ENCODE peak calls at places on chromosomes 12 and 14, in five cellular contexts. E, J, D, S and P are unnamed samples. For H3K9me3, the result is how much of the 10 kb centered on the place peaks cover.

GRCh38 chr12:105352049-105352448 is 21.6 kb downstream of the C12orf75 start:
- DNase-seq in D (no peak), E (no peak), J (no peak), S (no peak), P (no peak)

GRCh38 chr12:22518067-22518719 is 26.1 kb downstream of the C2CD5 start:
- DNase-seq in E (no peak), D (no peak), S (peak), J (no peak), P (no peak)

GRCh38 chr14:83425138-83425537 is 1891.5 kb upstream of the SEL1L start:
- DNase-seq in D (no peak), J (no peak), S (no peak), E (no peak), P (no peak)

GRCh38 chr12:57093412-57094193 is 4.7 kb downstream of the NAB2 start:
- DNase-seq in J (peak), S (peak), D (no peak), E (no peak), P (peak)

GRCh38 chr12:42590324-42590934 is 883 bp upstream of the PRICKLE1 start:
- DNase-seq in D (no peak), J (no peak), S (peak), E (no peak), P (no peak)

GRCh38 chr12:55743131-55743921 is 404 bp downstream of the GDF11 start:
- DNase-seq in E (no peak), S (peak), D (peak), J (peak), P (peak)

GRCh38 chr14:63046339-63047268 is 1.3 kb upstream of the KCNH5 start:
- DNase-seq in D (no peak), J (no peak), E (no peak), S (no peak), P (no peak)

GRCh38 chr14:105049753-105050550 is 15.3 kb downstream of the GPR132 start:
- DNase-seq in D (no peak), E (no peak), S (no peak), J (no peak), P (no peak)

GRCh38 chr12:22787557-22787956 is 162.6 kb downstream of the ETNK1 start:
- DNase-seq in D (no peak), J (no peak), S (no peak), E (no peak), P (no peak)

GRCh38 chr12:124837958-124838803 is 25.5 kb downstream of the SCARB1 start:
- DNase-seq in S (peak), J (no peak), D (peak), E (peak), P (peak)

GRCh38 chr14:67704484-67705089 is 2.9 kb downstream of the RDH12 start:
- DNase-seq in J (no peak), E (peak), D (peak), S (peak), P (no peak)

GRCh38 chr12:34290191-34290995 is 268.1 kb downstream of the ALG10 start:
- DNase-seq in D (no peak), J (peak), S (no peak), E (no peak), P (peak)

GRCh38 chr14:68733086-68733621 is 59.7 kb downstream of the ZFP36L1 start:
- DNase-seq in J (no peak), S (no peak), E (no peak), D (no peak), P (no peak)

GRCh38 chr12:95385246-95385645 is 88.7 kb upstream of the METAP2 start:
- DNase-seq in J (no peak), D (no peak), S (no peak), E (no peak), P (no peak)

GRCh38 chr14:100537701-100538565 is 49.3 kb downstream of the BEGAIN start:
- DNase-seq in E (no peak), J (peak), S (peak), D (no peak), P (no peak)

GRCh38 chr14:97824218-97824617 is 1027.0 kb downstream of the VRK1 start:
- DNase-seq in J (no peak), S (no peak), E (no peak), D (no peak), P (no peak)

GRCh38 chr14:58709949-58710348 is 72.2 kb downstream of the DACT1 start:
- DNase-seq in S (no peak), E (no peak), J (no peak), D (no peak), P (no peak)

GRCh38 chr12:39383064-39383552 is 59.8 kb downstream of the KIF21A start:
- DNase-seq in E (no peak), D (no peak), J (no peak), S (no peak), P (no peak)

GRCh38 chr12:542290-543113 is 82.8 kb downstream of the B4GALNT3 start:
- DNase-seq in S (no peak), D (no peak), E (no peak), J (no peak), P (no peak)

GRCh38 chr12:80241576-80242273 is 142.4 kb downstream of the OTOGL start:
- DNase-seq in E (no peak), S (no peak), D (no peak), J (no peak), P (no peak)

GRCh38 chr12:70448371-70448770 is 82.3 kb downstream of the KCNMB4 start:
- DNase-seq in E (no peak), J (no peak), D (no peak), S (no peak), P (no peak)

GRCh38 chr12:70449758-70450341 is 83.8 kb downstream of the KCNMB4 start:
- DNase-seq in E (no peak), D (peak), S (no peak), J (no peak), P (no peak)

GRCh38 chr12:70449074-70449757 is 83.1 kb downstream of the KCNMB4 start:
- DNase-seq in D (peak), S (no peak), E (no peak), J (no peak), P (no peak)

GRCh38 chr12:70456953-70457352 is 90.9 kb downstream of the KCNMB4 start:
- DNase-seq in E (no peak), S (no peak), D (no peak), J (no peak), P (no peak)

DNA sequence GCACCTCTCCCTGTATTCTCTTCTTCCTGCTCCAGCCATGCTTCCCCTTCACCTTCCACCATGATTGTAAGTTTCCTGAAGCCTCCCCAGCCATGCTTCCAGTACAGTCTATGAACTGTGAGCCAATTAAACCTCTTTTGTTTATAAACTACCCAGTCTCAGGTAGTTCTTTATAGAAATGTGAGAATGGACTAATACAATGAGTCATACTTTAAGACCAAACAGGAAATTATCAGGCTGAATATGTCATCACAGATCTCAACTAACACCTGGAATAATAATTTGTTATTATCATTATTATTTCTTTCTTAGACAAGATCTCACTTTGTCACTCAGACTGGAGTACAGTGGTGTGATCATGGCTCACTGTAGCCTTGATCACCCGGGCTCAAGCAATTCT is 85.4 kb downstream of the KCNMB4 start:
- DNase-seq in J (no peak), D (no peak), S (no peak), E (no peak), P (no peak)
- H3K9me3 ChIP-seq in J (under half), D (under half), S (under half), E (under half), P (under half)

DNA sequence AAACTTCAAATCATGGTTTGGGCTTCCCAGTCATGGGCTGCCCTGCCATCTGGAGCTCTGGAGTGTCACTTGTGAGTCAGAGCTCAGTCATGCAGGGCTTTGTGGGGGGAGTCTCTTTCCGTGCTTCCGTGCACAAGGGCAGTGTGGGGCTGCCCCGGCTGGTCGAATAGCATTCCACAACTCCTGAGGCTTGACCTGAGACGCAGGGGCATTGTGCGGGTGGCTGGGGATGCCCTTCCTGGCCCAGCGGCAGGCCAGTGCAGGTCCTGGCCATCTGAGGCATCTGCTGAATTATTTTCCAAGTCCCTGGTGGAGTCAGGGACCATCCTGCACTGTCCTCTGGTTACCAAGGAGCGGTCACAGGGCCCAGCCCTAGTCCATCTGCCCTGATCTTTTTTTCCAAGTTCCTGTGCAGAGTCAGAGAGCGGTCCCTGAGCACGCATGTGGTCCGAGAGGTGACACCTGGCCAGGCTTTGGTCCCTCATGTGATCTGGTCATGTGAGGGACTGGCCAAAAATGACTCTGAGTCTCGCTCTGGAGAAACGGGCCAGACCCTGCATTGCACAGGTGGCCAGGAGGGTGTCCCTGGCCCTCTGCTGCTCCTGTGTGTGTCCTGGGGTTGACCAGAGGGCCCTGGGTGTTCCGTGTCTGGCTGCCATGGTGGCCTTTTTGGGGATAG is 167.0 kb upstream of the ALG10B start:
- DNase-seq in S (peak), D (peak), E (no peak), J (no peak), P (no peak)
- H3K9me3 ChIP-seq in S (under half), D (under half), E (under half), J (under half), P (under half)

GRCh38 chr12:132362966-132363660 is 33.7 kb upstream of the GALNT9 start:
- DNase-seq in J (no peak), D (no peak), S (no peak), E (no peak), P (no peak)
- H3K9me3 ChIP-seq in J (under half), D (under half), S (under half), E (under half), P (under half)

GRCh38 chr12:41058266-41058665 is 129.9 kb upstream of the PDZRN4 start:
- DNase-seq in J (no peak), D (no peak), E (no peak), S (no peak), P (no peak)

GRCh38 chr12:41053046-41053445 is 135.1 kb upstream of the PDZRN4 start:
- DNase-seq in E (no peak), J (no peak), D (no peak), S (no peak), P (no peak)

GRCh38 chr12:41052441-41052840 is 135.7 kb upstream of the PDZRN4 start:
- DNase-seq in D (no peak), S (no peak), E (no peak), J (no peak), P (no peak)

GRCh38 chr12:41051909-41052308 is 136.2 kb upstream of the PDZRN4 start:
- DNase-seq in E (no peak), D (no peak), S (no peak), J (no peak), P (no peak)

DNA sequence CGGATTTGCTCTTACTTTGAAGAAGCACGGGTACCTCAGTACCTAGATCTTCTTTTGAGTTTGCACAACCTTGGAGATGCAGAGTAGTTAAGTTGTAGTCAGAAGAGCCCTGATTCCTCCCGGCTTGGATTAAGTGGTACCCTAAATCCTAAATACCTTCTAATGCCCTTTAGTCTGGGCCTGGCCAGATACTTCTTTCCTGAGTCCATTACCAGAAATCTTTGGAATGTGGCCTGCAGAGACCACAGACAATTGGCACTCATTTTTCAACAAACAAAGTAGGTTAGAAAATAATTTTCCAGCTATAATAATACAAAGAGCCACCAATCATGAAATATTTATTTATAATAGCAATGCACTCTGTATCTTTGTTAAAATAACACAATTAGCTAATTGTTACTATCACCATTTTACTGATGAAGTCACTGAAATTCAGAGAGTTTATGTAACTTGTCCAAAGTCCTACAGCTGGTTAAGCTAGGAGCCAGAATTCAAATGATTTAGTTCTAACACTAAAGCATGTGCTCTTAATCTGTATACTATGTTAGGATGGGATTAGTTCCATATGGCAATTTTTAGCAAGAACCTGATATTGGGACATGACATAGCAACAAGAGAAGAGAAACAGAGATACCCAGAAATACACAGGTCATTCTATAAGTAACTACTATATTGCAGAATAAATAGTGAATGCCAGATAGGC is 132.1 kb upstream of the PDZRN4 start:
- DNase-seq in E (no peak), S (no peak), J (no peak), D (no peak), P (no peak)
- H3K9me3 ChIP-seq in E (under half), S (under half), J (under half), D (under half), P (under half)